ENCODE peak calls at places on chromosomes 3 and 15, in nine cellular contexts. X, G, S, Z, P, A, M, Y and K are unnamed samples.

GRCh38 chr3:57971975-57972374 is 36.2 kb upstream of the FLNB start:
- DNase-seq in X (no peak), G (no peak), S (peak; percentile 13), Z (no peak), P (peak; percentile 82), A (no peak), M (no peak), Y (no peak), K (no peak)

GRCh38 chr3:123818324-123818920 is 65.7 kb downstream of the MYLK start:
- DNase-seq in X (no peak), G (no peak), S (no peak), Z (no peak), P (no peak), A (peak; percentile 95), M (no peak), Y (no peak), K (no peak)

GRCh38 chr15:93289951-93290350 is 200.9 kb upstream of the RGMA start:
- DNase-seq in X (no peak), G (no peak), S (no peak), Z (no peak), P (peak; percentile 37), A (no peak), M (no peak), Y (no peak), K (no peak)

GRCh38 chr15:32646304-32646703 is 4.8 kb downstream of the SCG5 start:
- DNase-seq in X (no peak), G (no peak), S (no peak), Z (no peak), P (no peak), A (no peak), M (no peak), Y (no peak), K (no peak)

GRCh38 chr15:65377105-65377975 is 462 bp downstream of the IGDCC3 start:
- DNase-seq in X (no peak), G (no peak), S (peak; percentile 81), Z (no peak), P (no peak), A (peak; percentile 79), M (no peak), Y (no peak), K (no peak)

GRCh38 chr15:99062226-99062625 is 42.7 kb upstream of the SYNM start:
- DNase-seq in X (no peak), G (no peak), S (no peak), Z (no peak), P (no peak), A (no peak), M (no peak), Y (no peak), K (no peak)

GRCh38 chr3:120024103-120024502 is 70.1 kb downstream of the GSK3B start:
- DNase-seq in X (no peak), G (no peak), S (no peak), Z (no peak), P (no peak), A (no peak), M (no peak), Y (no peak), K (no peak)

GRCh38 chr15:48781481-48782081 is 29.3 kb downstream of the CEP152 start:
- DNase-seq in X (no peak), G (no peak), S (no peak), Z (no peak), P (no peak), A (no peak), M (no peak), Y (no peak), K (no peak)

GRCh38 chr3:153595186-153595815 is 433.3 kb downstream of the RAP2B start:
- DNase-seq in X (no peak), G (peak; percentile 24), S (peak; percentile 66), Z (no peak), P (no peak), A (peak; percentile 64), M (no peak), Y (no peak), K (no peak)

GRCh38 chr3:135752851-135753250 is 212.7 kb upstream of the PPP2R3A start:
- DNase-seq in X (no peak), G (no peak), S (peak; percentile 40), Z (no peak), P (no peak), A (peak; percentile 31), M (no peak), Y (no peak), K (no peak)

GRCh38 chr3:111750278-111750884 is 108.7 kb upstream of the PHLDB2 start:
- DNase-seq in X (no peak), G (no peak), S (no peak), Z (no peak), P (no peak), A (no peak), M (no peak), Y (no peak), K (no peak)

GRCh38 chr15:35349916-35350315 is 196.0 kb downstream of the DPH6 start:
- DNase-seq in X (no peak), G (no peak), S (no peak), Z (no peak), P (no peak), A (no peak), M (no peak), Y (no peak), K (no peak)

GRCh38 chr3:136135039-136135802 is 60.9 kb downstream of the MSL2 start:
- DNase-seq in X (no peak), G (no peak), S (no peak), Z (peak; percentile 91), P (no peak), A (no peak), M (no peak), Y (no peak), K (no peak)

GRCh38 chr15:38699633-38700230 is 135.1 kb upstream of the RASGRP1 start:
- DNase-seq in X (peak; percentile 56), G (peak; percentile 54), S (peak; percentile 87), Z (no peak), P (peak; percentile 69), A (peak; percentile 75), M (peak; percentile 33), Y (peak; percentile 67), K (no peak)